ENCODE peak calls at places on chromosome 20, in four cellular contexts. Z is mammary epithelial cell; E is central memory CD4-positive, alpha-beta T cell; R is dermis blood vessel endothelial cell. D is an unnamed sample.
A peak's percentile ranks its signal among the peaks of the same experiment; 100 is the strongest.

GRCh38 chr20:39880890-39881289 is 808.1 kb downstream of the MAFB start:
- DNase-seq in Z (peak; percentile 62), E (no peak), R (peak; percentile 10), D (no peak)

GRCh38 chr20:32034581-32035397 is 17.3 kb upstream of the HCK start:
- DNase-seq in Z (no peak), E (no peak), R (peak; percentile 25), D (no peak)

GRCh38 chr20:62561182-62561581 is 81.1 kb upstream of the SLCO4A1 start:
- DNase-seq in Z (no peak), E (no peak), R (no peak), D (no peak)

GRCh38 chr20:20210943-20211273 is 157.0 kb upstream of the INSM1 start:
- DNase-seq in Z (no peak), E (no peak), R (no peak), D (no peak)

GRCh38 chr20:20713244-20713765 is 861 bp upstream of the RALGAPA2 start:
- DNase-seq in Z (no peak), E (no peak), R (no peak), D (no peak)

GRCh38 chr20:35306931-35307517 is 14.8 kb upstream of the FAM83C start:
- DNase-seq in Z (peak; percentile 63), E (no peak), R (peak; percentile 88), D (no peak)

GRCh38 chr20:56439784-56440291 is 27.8 kb downstream of the CASS4 start:
- DNase-seq in Z (peak; percentile 37), E (no peak), R (peak; percentile 57), D (no peak)

GRCh38 chr20:51759769-51760510 is 8.2 kb downstream of the ATP9A start:
- DNase-seq in Z (no peak), E (no peak), R (no peak), D (no peak)

GRCh38 chr20:1702288-1702687 is 44.7 kb upstream of the SIRPG start:
- DNase-seq in Z (peak; percentile 59), E (no peak), R (no peak), D (no peak)

GRCh38 chr20:59022754-59023153 is 3.5 kb downstream of the TUBB1 start:
- DNase-seq in Z (no peak), E (no peak), R (no peak), D (no peak)

GRCh38 chr20:16064991-16065707 is 508.1 kb downstream of the KIF16B start:
- DNase-seq in Z (no peak), E (no peak), R (no peak), D (no peak)

GRCh38 chr20:1509237-1509636 is 18.0 kb upstream of the SIRPB2 start:
- DNase-seq in Z (peak; percentile 54), E (no peak), R (peak; percentile 72), D (peak; percentile 24)

GRCh38 chr20:208937-209566 is 18.0 kb upstream of the DEFB129 start:
- DNase-seq in Z (peak; percentile 61), E (peak; percentile 29), R (peak; percentile 73), D (peak; percentile 55)

GRCh38 chr20:19212524-19213502 is at the start of gene SLC24A3:
- DNase-seq in Z (peak; percentile 14), E (no peak), R (peak; percentile 24), D (peak; percentile 25)

GRCh38 chr20:31731321-31731717 is 7.8 kb upstream of the TPX2 start:
- DNase-seq in Z (no peak), E (no peak), R (no peak), D (no peak)

D was measured in naive thymus-derived CD4-positive, alpha-beta T cell.